ENCODE peak calls at places on chromosomes 5 and 9, in seven cellular contexts. D, K, U, G, W, N and C are unnamed samples. For H3K79me1, the result is how much of the 10 kb centered on the place peaks cover.

GRCh38 chr5:119470851-119471451 is 18.7 kb downstream of the HSD17B4 start:
- DNase-seq in D (peak), G (no peak), U (peak), W (no peak), N (peak), K (peak), C (peak)

GRCh38 chr5:172857982-172858381 is 23.9 kb downstream of the ERGIC1 start:
- DNase-seq in G (no peak), K (no peak), U (no peak), W (no peak), D (no peak), N (no peak), C (no peak)

GRCh38 chr5:96113170-96113939 is 151.7 kb upstream of the ELL2 start:
- DNase-seq in W (no peak), D (no peak), U (no peak), K (no peak), N (no peak), G (no peak), C (no peak)

GRCh38 chr5:168579206-168579986 is at the start of gene PANK3:
- DNase-seq in D (peak), K (peak), G (peak), W (peak), N (peak), U (peak), C (peak)

GRCh38 chr5:146514575-146514974 is 1.4 kb downstream of the GPR151 start:
- DNase-seq in N (no peak), W (no peak), D (no peak), G (no peak), K (no peak), U (no peak), C (no peak)

GRCh38 chr9:4575997-4576396 is 85.7 kb downstream of the SLC1A1 start:
- DNase-seq in D (no peak), W (no peak), G (no peak), U (no peak), N (no peak), K (no peak), C (no peak)

GRCh38 chr9:106883030-106883429 is 20.1 kb downstream of the ZNF462 start:
- DNase-seq in K (no peak), D (no peak), U (no peak), W (no peak), G (no peak), N (no peak), C (no peak)

GRCh38 chr9:3497406-3497805 is 28.4 kb downstream of the RFX3 start:
- DNase-seq in K (peak), G (no peak), W (no peak), N (no peak), D (peak), U (no peak), C (no peak)

GRCh38 chr9:133701981-133702797 is 36.0 kb downstream of the SARDH start:
- DNase-seq in N (no peak), W (no peak), K (no peak), U (peak), G (no peak), D (peak), C (no peak)

GRCh38 chr9:17936365-17936764 is 357.5 kb downstream of the SH3GL2 start:
- DNase-seq in K (no peak), W (no peak), N (no peak), U (peak), D (no peak), G (no peak), C (no peak)

GRCh38 chr9:31027678-31028077 is 1356.8 kb upstream of the ACO1 start:
- DNase-seq in K (no peak), W (no peak), N (no peak), D (no peak), U (no peak), G (no peak), C (no peak)
- H3K79me1 ChIP-seq in K (under half), W (under half), N (under half), D (under half), U (under half), G (under half), C (under half)

GRCh38 chr5:2338686-2339085 is 412.8 kb downstream of the IRX2 start:
- DNase-seq in W (no peak), N (no peak), D (no peak), G (no peak), K (no peak), U (no peak), C (no peak)

GRCh38 chr5:2335727-2336515 is 415.6 kb downstream of the IRX2 start:
- DNase-seq in K (no peak), W (no peak), D (no peak), G (no peak), U (no peak), N (no peak), C (no peak)

GRCh38 chr5:2334686-2335085 is 416.8 kb downstream of the IRX2 start:
- DNase-seq in U (peak), G (no peak), W (no peak), D (no peak), N (no peak), K (no peak), C (no peak)

GRCh38 chr5:2332521-2332920 is 419.0 kb downstream of the IRX2 start:
- DNase-seq in N (no peak), D (no peak), K (no peak), W (no peak), G (no peak), U (no peak), C (no peak)

GRCh38 chr5:2335156-2335555 is 416.3 kb downstream of the IRX2 start:
- DNase-seq in G (no peak), U (no peak), W (no peak), K (no peak), D (no peak), N (no peak), C (no peak)
- H3K79me1 ChIP-seq in G (under half), U (under half), W (under half), K (under half), D (under half), N (under half), C (under half)

GRCh38 chr5:157478726-157479125 is 18.7 kb downstream of the NIPAL4 start:
- DNase-seq in U (peak), G (no peak), N (no peak), W (no peak), D (no peak), K (no peak), C (no peak)

GRCh38 chr5:157479612-157480510 is 19.8 kb downstream of the NIPAL4 start:
- DNase-seq in K (no peak), D (no peak), U (no peak), N (no peak), G (no peak), W (peak), C (no peak)

GRCh38 chr5:157476699-157477408 is 16.8 kb downstream of the NIPAL4 start:
- DNase-seq in G (no peak), N (peak), U (peak), W (peak), D (peak), K (peak), C (peak)

GRCh38 chr5:157479166-157479565 is 19.2 kb downstream of the NIPAL4 start:
- DNase-seq in K (no peak), G (no peak), D (peak), W (no peak), N (no peak), U (peak), C (no peak)

GRCh38 chr5:157477814-157478494 is 17.9 kb downstream of the NIPAL4 start:
- DNase-seq in K (no peak), W (no peak), G (no peak), N (no peak), U (no peak), D (no peak), C (no peak)
- H3K79me1 ChIP-seq in K (under half), W (under half), G (under half), N (under half), U (under half), D (under half), C (under half)

GRCh38 chr5:90915393-90915792 is 356.8 kb downstream of the ADGRV1 start:
- DNase-seq in G (no peak), U (no peak), D (no peak), N (no peak), K (no peak), W (no peak), C (no peak)
- H3K79me1 ChIP-seq in G (under half), U (under half), D (under half), N (under half), K (under half), W (under half), C (under half)

DNA sequence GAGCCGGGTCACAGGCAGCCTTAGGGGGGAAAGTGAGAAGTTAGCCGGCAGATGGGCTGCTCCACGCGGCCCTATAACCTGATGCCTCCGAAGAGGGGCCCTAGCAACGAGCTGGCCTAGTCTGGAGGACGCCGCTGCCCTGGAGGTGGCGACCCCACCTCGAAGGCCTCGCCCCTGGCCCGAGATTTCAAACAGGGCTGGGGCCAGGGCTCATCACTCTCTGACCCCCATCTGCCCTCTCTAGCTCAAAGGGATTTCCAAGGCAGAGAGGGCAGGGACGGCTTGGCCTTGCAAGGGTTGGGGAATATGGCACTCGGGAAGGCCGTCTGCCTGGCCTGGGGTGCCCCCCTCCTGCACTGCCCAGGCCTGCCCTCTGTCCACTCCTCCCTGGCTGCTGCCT is 25.4 kb upstream of the TIFAB start:
- DNase-seq in D (no peak), U (no peak), N (no peak), K (no peak), G (no peak), W (no peak), C (no peak)
- H3K79me1 ChIP-seq in D (under half), U (under half), N (under half), K (under half), G (under half), W (under half), C (under half)

GRCh38 chr5:138233280-138233679 is 20.2 kb upstream of the CDC23 start:
- DNase-seq in G (no peak), N (no peak), D (no peak), K (no peak), U (no peak), W (no peak), C (no peak)
- H3K79me1 ChIP-seq in G (under half), N (under half), D (under half), K (under half), U (under half), W (under half), C (under half)

DNA sequence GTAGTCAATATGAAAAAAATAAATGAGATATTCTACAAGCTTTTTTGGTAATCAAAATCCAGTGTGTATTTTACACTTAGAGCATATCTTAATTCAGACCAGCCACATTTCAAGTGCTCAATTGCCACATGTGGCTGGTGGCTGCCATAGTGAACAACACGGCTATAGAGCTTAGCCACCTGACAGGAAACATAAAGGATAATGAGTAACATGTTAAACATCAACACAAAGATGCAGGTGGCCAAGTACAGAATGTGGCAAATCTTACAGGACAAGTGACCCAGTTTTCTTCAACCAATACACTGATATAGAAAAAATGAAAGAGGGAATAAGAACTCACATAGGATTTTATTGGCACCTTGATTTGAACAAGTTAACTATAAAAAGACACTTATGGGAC is 61.4 kb downstream of the KIF24 start:
- DNase-seq in N (no peak), K (no peak), W (no peak), G (no peak), U (no peak), D (no peak), C (no peak)
- H3K79me1 ChIP-seq in N (under half), K (under half), W (under half), G (under half), U (under half), D (under half), C (under half)

DNA sequence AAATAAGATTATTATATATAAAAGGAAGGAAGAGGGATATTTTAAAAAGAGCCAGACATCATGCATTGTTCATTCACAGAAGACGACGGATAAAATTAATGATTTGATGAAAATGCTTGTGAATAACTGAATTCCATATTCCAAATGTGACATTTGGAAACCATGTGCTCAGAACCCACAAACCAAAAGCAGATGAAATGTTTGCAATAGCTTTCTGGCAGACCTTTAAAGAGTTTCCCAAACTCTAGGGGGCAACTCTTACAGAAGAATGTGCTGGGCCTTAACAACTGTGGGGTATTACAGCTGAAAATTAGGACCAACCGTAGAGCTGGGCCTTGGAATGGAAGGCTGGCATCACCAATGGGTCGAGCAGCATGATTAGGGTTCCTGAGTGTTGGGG is 471.0 kb downstream of the EFNA5 start:
- DNase-seq in W (no peak), D (no peak), U (no peak), G (no peak), K (no peak), N (no peak), C (no peak)
- H3K79me1 ChIP-seq in W (under half), D (under half), U (under half), G (under half), K (under half), N (under half), C (under half)